ENCODE peak calls at places on chromosomes 16 and 17, in five cellular contexts. V is tibial artery, K is right atrium auricular region, S is endothelial cell of umbilical vein, C is cardiac muscle cell. G is an unnamed sample. For H3K27me3, the result is how much of the 10 kb centered on the place peaks cover.

GRCh38 chr16:70740174-70740918 is 54.5 kb upstream of the MTSS2 start:
- DNase-seq in V (no peak), K (no peak), S (no peak), C (no peak), G (no peak)

GRCh38 chr17:8725881-8726280 is 18.8 kb downstream of the CCDC42 start:
- DNase-seq in V (peak), K (no peak), S (no peak), C (no peak), G (no peak)

GRCh38 chr16:11793840-11794239 is 3.2 kb downstream of the ZC3H7A start:
- DNase-seq in V (peak), K (no peak), S (no peak), C (no peak), G (no peak)

GRCh38 chr17:497587-498034 is 145.0 kb upstream of the RPH3AL start:
- DNase-seq in V (no peak), K (no peak), S (no peak), C (no peak), G (no peak)

GRCh38 chr17:38469875-38470274 is 41.6 kb downstream of the ARHGAP23 start:
- DNase-seq in V (no peak), K (no peak), S (peak), C (no peak), G (no peak)

GRCh38 chr17:38544839-38545209 is 60.9 kb downstream of the SRCIN1 start:
- DNase-seq in V (no peak), K (no peak), S (no peak), C (no peak), G (no peak)

GRCh38 chr17:67139784-67140665 is 95.7 kb downstream of the CACNG1 start:
- DNase-seq in V (no peak), K (no peak), S (no peak), C (peak), G (no peak)

GRCh38 chr17:64343833-64344637 is 46.6 kb downstream of the PECAM1 start:
- DNase-seq in V (peak), K (peak), S (peak), C (no peak), G (peak)

GRCh38 chr16:57639172-57639571 is 10.7 kb downstream of the ADGRG1 start:
- DNase-seq in V (no peak), K (no peak), S (no peak), C (peak), G (no peak)

GRCh38 chr17:72588961-72589360 is 468.1 kb downstream of the SOX9 start:
- DNase-seq in V (no peak), K (no peak), S (no peak), C (no peak), G (no peak)

GRCh38 chr16:27475561-27475960 is 73.6 kb downstream of the IL21R start:
- DNase-seq in V (no peak), K (no peak), S (peak), C (no peak), G (no peak)

GRCh38 chr16:87960851-87961250 is 9.6 kb downstream of the BANP start:
- DNase-seq in V (no peak), K (no peak), S (no peak), C (no peak), G (no peak)

GRCh38 chr17:27038676-27039075 is 255.2 kb upstream of the WSB1 start:
- DNase-seq in V (no peak), K (no peak), S (no peak), C (no peak), G (no peak)

GRCh38 chr16:26051078-26051477 is 359.3 kb downstream of the HS3ST4 start:
- DNase-seq in V (no peak), K (no peak), S (no peak), C (no peak), G (no peak)

GRCh38 chr17:45364531-45365390 is 47.9 kb upstream of the MAP3K14 start:
- DNase-seq in V (no peak), K (no peak), S (peak), C (no peak), G (no peak)

GRCh38 chr16:4176794-4177438 is 60.7 kb upstream of the ADCY9 start:
- DNase-seq in V (no peak), K (no peak), S (no peak), C (no peak), G (no peak)

GRCh38 chr17:56096026-56096807 is 57.1 kb upstream of the ANKFN1 start:
- DNase-seq in V (no peak), K (no peak), S (no peak), C (no peak), G (no peak)

GRCh38 chr16:12449795-12450194 is 353.9 kb downstream of the CPPED1 start:
- DNase-seq in V (no peak), K (no peak), S (no peak), C (no peak), G (no peak)

GRCh38 chr17:43579570-43580140 is 33.5 kb upstream of the ETV4 start:
- DNase-seq in V (no peak), K (no peak), S (no peak), C (no peak), G (no peak)

GRCh38 chr17:65268832-65269231 is 131.7 kb downstream of the RGS9 start:
- DNase-seq in V (no peak), K (no peak), S (peak), C (no peak), G (no peak)

GRCh38 chr17:14308965-14309879 is 8.3 kb downstream of the HS3ST3B1 start:
- DNase-seq in V (peak), K (peak), S (peak), C (peak), G (peak)

GRCh38 chr17:15965510-15965909 is 20.6 kb downstream of the ADORA2B start:
- DNase-seq in V (no peak), K (no peak), S (no peak), C (no peak), G (no peak)

GRCh38 chr16:62755938-62756337 is 719.7 kb upstream of the CDH8 start:
- DNase-seq in V (no peak), K (no peak), S (no peak), C (no peak), G (no peak)

GRCh38 chr16:66254106-66254505 is 112.4 kb upstream of the CDH5 start:
- DNase-seq in V (no peak), K (no peak), S (no peak), C (no peak), G (no peak)

GRCh38 chr17:82272495-82273326 is 789 bp downstream of the CSNK1D start:
- DNase-seq in V (peak), K (no peak), S (no peak), C (peak), G (peak)

GRCh38 chr16:12646490-12647274 is 157.0 kb downstream of the CPPED1 start:
- DNase-seq in V (no peak), K (no peak), S (peak), C (no peak), G (no peak)

GRCh38 chr16:12613992-12614661 is 189.6 kb downstream of the CPPED1 start:
- DNase-seq in V (no peak), K (no peak), S (no peak), C (no peak), G (no peak)

GRCh38 chr17:64356304-64356686 is 34.4 kb downstream of the PECAM1 start:
- DNase-seq in V (no peak), K (no peak), S (no peak), C (no peak), G (no peak)

GRCh38 chr16:21274172-21274726 is 3.8 kb downstream of the CRYM start:
- DNase-seq in V (no peak), K (no peak), S (no peak), C (no peak), G (no peak)

GRCh38 chr16:87635541-87636049 is 33.3 kb downstream of the JPH3 start:
- DNase-seq in V (no peak), K (no peak), S (peak), C (peak), G (peak)

GRCh38 chr17:14471052-14471451 is 170.2 kb downstream of the HS3ST3B1 start:
- DNase-seq in V (no peak), K (no peak), S (no peak), C (no peak), G (no peak)

GRCh38 chr17:50865868-50866260 is 290 bp downstream of the TOB1 start:
- DNase-seq in V (no peak), K (no peak), S (no peak), C (no peak), G (no peak)

GRCh38 chr17:76079577-76080206 is 710 bp downstream of the ZACN start:
- DNase-seq in V (no peak), K (no peak), S (no peak), C (peak), G (no peak)

GRCh38 chr17:49016775-49017463 is 19.7 kb downstream of the IGF2BP1 start:
- DNase-seq in V (peak), K (no peak), S (peak), C (peak), G (no peak)

GRCh38 chr17:45200701-45201100 is 21.0 kb upstream of the FMNL1 start:
- DNase-seq in V (no peak), K (peak), S (no peak), C (no peak), G (peak)

GRCh38 chr16:63602206-63602927 is 1519.5 kb downstream of the CDH11 start:
- DNase-seq in V (no peak), K (no peak), S (no peak), C (no peak), G (no peak)

GRCh38 chr17:14101976-14102375 is 32.7 kb downstream of the COX10 start:
- DNase-seq in V (no peak), K (no peak), S (peak), C (no peak), G (no peak)

GRCh38 chr17:39719966-39720365 is 10.4 kb downstream of the MIEN1 start:
- DNase-seq in V (no peak), K (no peak), S (no peak), C (no peak), G (no peak)

GRCh38 chr16:80743273-80743672 is 61.1 kb downstream of the CDYL2 start:
- DNase-seq in V (no peak), K (no peak), S (no peak), C (no peak), G (no peak)
- H3K4me3 ChIP-seq in V (no peak), K (no peak), S (no peak), C (no peak), G (no peak)

DNA sequence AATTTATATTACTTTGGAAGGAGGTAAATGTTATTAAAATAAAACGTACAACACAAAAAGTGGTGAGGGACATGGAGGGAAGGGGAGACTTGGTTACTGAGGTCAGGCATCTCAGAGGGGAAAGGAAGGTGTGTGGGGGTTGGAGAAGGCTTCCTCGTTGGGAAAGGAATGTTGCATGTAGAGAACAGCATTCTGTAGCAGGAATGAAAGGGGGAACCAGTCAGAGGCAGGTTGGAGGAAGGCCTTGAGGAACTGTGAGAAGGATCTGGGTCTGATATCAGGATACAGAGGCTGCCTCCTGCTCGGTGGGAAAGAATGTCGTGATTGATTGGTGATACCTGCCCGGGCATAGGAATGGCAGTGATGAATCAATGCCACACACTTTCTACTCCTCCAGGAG is 103.3 kb upstream of the ZFHX3 start:
- DNase-seq in V (no peak), K (no peak), S (no peak), C (no peak), G (no peak)
- H3K27me3 ChIP-seq in V (under half), K (under half), S (under half), C (under half), G (under half)

DNA sequence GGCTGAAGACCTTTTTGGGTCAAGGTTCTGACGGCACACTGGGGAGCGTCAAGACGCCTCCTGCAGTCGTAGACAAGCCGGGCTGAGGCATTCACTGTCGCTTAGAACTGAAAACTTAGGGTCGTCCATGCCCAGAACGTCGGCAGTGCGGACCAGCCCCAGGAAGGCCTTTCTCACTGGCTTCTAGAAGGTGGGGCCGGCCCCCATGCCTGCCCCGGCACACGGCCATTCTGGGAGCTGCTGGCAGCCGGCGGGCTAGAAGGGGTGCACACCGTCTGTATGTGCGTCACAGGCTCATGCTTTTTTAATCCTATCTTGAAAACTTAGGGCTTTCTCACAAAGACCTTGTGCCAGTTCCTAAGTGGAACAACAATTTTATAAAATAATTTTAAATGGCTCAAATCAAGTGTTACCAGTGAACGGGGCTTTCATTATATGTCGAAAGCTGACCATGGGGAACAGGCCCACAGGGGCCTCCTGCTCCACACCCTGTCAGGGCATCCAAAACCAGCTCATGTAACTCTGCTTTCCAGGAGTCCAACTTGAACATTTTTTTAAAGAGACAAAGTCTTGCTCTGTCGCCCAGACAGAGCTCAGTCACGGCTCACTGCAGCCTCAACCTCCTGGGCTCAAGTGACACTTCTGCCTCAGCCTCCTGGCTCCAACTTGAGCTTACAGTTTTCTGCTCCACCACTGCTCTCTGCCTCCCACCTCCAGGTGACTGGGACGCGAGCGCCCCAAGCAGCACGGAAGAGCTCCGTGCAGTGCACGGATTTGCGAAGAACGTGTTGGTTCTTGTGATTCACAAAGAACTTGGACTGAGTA is 111.2 kb downstream of the ANKRD11 start:
- DNase-seq in V (no peak), K (no peak), S (no peak), C (no peak), G (no peak)
- H3K4me3 ChIP-seq in V (no peak), K (no peak), S (no peak), C (no peak), G (peak)

DNA sequence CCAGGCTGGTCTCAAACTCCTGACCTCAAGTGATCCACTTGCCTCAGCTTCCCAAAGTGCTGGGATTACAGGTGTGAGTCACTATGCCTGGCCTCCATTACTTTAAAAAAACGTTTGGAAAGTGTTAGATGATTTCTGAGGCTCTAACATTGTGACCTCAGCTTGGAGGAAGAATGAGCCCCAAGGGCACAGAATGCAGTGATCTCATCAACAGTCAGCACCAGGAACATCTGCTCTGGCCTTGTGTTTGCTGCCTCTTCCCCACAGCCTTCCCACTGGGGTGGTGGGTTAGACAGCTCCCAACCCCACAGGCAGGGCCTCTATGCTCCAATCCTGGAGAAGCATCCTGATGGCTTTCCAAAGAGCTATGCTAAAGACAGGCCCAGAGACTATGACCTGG is 37.7 kb upstream of the SREBF1 start:
- DNase-seq in V (no peak), K (no peak), S (no peak), C (no peak), G (no peak)
- H3K27me3 ChIP-seq in V (under half), K (under half), S (under half), C (under half), G (under half)

GRCh38 chr16:24999088-24999670 is 16.0 kb downstream of the ARHGAP17 start:
- DNase-seq in V (no peak), K (no peak), S (no peak), C (no peak), G (no peak)
- H3K4me3 ChIP-seq in V (no peak), K (no peak), S (no peak), C (no peak), G (peak)

GRCh38 chr17:78343433-78344201 is 16.3 kb downstream of the SOCS3 start:
- DNase-seq in V (no peak), K (no peak), S (no peak), C (no peak), G (no peak)

GRCh38 chr17:78345791-78346494 is 13.9 kb downstream of the SOCS3 start:
- DNase-seq in V (no peak), K (no peak), S (no peak), C (no peak), G (no peak)

GRCh38 chr17:78343099-78343432 is 16.8 kb downstream of the SOCS3 start:
- DNase-seq in V (peak), K (peak), S (peak), C (no peak), G (peak)

GRCh38 chr17:78345172-78345571 is 14.7 kb downstream of the SOCS3 start:
- DNase-seq in V (no peak), K (no peak), S (no peak), C (no peak), G (no peak)

GRCh38 chr17:78344666-78345065 is 15.2 kb downstream of the SOCS3 start:
- DNase-seq in V (no peak), K (no peak), S (no peak), C (no peak), G (no peak)
- H3K27me3 ChIP-seq in V (under half), K (under half), S (under half), C (under half), G (under half)

GRCh38 chr17:7706631-7707354 is 1.8 kb downstream of the EFNB3 start:
- DNase-seq in V (no peak), K (no peak), S (no peak), C (no peak), G (no peak)
- H3K4me3 ChIP-seq in V (no peak), K (no peak), S (no peak), C (peak), G (no peak)

DNA sequence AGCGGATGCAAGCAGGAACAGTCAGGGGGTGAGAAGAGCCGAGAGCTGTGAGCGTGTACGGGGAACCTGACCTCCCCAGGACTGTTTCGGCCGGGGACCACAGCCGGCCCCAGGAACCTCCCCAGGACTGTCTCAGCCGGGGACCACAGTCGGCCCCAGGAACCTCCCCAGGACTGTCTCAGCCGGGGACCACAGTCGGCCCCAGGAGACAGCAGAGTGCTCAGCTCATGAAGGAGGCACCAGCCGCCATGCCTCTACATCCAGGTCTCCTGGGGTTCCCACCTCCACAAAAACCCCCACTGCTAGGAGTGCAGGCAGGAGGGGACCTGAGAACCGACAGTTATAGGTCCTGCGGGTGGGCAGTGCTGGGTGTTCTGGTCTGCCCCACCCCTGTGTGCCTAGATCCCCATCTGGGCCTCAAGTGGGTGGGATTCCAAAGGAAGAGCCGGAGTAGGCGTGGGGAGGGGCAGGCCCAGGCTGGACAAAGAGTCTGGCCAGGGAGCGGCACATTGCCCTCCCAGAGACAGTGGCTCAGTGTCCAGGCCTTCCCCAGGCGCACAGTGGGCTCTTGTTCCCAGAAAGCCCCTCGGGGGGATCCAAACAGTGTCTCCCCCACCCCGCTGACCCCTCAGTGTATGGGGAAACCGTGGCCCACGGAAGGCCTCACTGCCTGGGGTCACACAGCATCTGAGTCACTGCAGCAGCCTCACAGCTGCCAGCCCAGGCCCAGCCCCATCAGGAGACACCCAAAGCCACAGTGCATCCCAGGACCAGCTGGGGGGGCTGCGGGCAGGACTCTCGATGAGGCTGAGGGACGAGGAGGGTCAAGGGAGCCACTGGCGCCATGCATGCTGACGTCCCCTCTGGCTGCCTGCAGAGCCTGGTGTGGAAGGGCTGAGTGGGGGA is 4.3 kb downstream of the RHBDF1 start:
- DNase-seq in V (no peak), K (no peak), S (no peak), C (no peak), G (peak)
- H3K27me3 ChIP-seq in V (under half), K (under half), S (under half), C (under half), G (under half)

DNA sequence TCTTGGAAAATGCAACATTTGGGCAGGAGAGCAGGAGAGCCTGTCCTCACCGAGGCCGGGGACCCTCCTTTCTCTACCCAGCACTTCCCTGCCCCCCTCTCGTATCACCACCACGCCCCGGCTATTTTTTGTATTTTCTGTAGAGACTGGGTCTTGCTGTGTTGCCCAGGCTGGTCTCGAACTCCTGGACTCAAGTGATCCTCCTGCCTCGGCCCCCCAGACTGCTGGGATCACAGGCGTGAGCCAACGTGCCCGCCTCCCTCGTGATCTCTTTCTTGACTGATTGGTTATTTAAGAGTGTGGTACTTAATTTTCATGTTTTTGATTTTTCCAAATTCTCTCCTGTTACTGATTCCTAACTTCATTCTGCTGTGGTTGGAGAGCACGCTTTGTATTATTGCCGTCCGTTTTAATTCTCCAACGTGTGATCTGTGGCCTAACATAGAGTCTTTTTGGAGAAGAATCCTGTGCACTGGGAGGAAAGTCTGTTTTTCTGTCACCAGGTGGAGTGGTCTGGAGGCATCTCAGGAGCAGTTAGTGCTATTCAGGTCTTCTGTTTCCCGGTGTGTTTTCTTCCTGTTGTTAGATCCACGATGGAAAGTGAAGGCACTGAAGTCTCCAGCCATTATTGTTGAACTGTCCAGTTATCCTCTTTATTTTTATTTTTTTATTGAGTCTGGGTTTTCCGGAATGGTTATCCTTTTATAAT is 40.4 kb downstream of the ZNF778 start:
- DNase-seq in V (no peak), K (no peak), S (no peak), C (no peak), G (no peak)
- H3K4me3 ChIP-seq in V (no peak), K (peak), S (no peak), C (no peak), G (peak)